ENCODE peak calls at places on chromosomes 5 and 9, in nine cellular contexts. One of them, this sample, is unnamed. For H3K4me1, the result is how much of the 10 kb centered on the place peaks cover.

GRCh38 chr5:55850839-55851674 is at the start of gene IL31RA:
- DNase-seq in sigmoid colon: no peak
- DNase-seq in A549: peak
- DNase-seq in heart left ventricle: no peak
- DNase-seq in tibial nerve: no peak
- DNase-seq in GM12878: no peak
- DNase-seq in body of pancreas: no peak
- DNase-seq in testis: no peak
- DNase-seq in IMR-90: peak
- DNase-seq in this sample: no peak

GRCh38 chr5:175104682-175105081 is 339.3 kb downstream of the DRD1 start:
- DNase-seq in sigmoid colon: no peak
- DNase-seq in A549: no peak
- DNase-seq in heart left ventricle: no peak
- DNase-seq in tibial nerve: no peak
- DNase-seq in GM12878: no peak
- DNase-seq in body of pancreas: no peak
- DNase-seq in testis: no peak
- DNase-seq in IMR-90: no peak
- DNase-seq in this sample: no peak

GRCh38 chr5:150053231-150053626 is 33.1 kb downstream of the CSF1R start:
- DNase-seq in sigmoid colon: no peak
- DNase-seq in A549: no peak
- DNase-seq in heart left ventricle: no peak
- DNase-seq in tibial nerve: no peak
- DNase-seq in GM12878: no peak
- DNase-seq in body of pancreas: no peak
- DNase-seq in testis: no peak
- DNase-seq in IMR-90: peak
- DNase-seq in this sample: no peak

GRCh38 chr5:72212171-72212570 is 104.9 kb downstream of the MAP1B start:
- DNase-seq in sigmoid colon: no peak
- DNase-seq in A549: no peak
- DNase-seq in heart left ventricle: no peak
- DNase-seq in tibial nerve: no peak
- DNase-seq in GM12878: no peak
- DNase-seq in body of pancreas: no peak
- DNase-seq in testis: no peak
- DNase-seq in IMR-90: no peak
- DNase-seq in this sample: no peak

GRCh38 chr5:159263569-159263905 is 447 bp downstream of the UBLCP1 start:
- DNase-seq in sigmoid colon: no peak
- DNase-seq in A549: no peak
- DNase-seq in heart left ventricle: no peak
- DNase-seq in tibial nerve: no peak
- DNase-seq in GM12878: no peak
- DNase-seq in body of pancreas: no peak
- DNase-seq in testis: no peak
- DNase-seq in IMR-90: no peak
- DNase-seq in this sample: no peak

GRCh38 chr5:172361566-172362238 is 78.1 kb upstream of the UBTD2 start:
- DNase-seq in sigmoid colon: no peak
- DNase-seq in A549: peak
- DNase-seq in heart left ventricle: no peak
- DNase-seq in tibial nerve: peak
- DNase-seq in GM12878: peak
- DNase-seq in body of pancreas: no peak
- DNase-seq in testis: no peak
- DNase-seq in IMR-90: peak
- DNase-seq in this sample: no peak

GRCh38 chr5:5164158-5164557 is 24.0 kb downstream of the ADAMTS16 start:
- DNase-seq in sigmoid colon: no peak
- DNase-seq in A549: no peak
- DNase-seq in heart left ventricle: no peak
- DNase-seq in tibial nerve: no peak
- DNase-seq in GM12878: no peak
- DNase-seq in body of pancreas: no peak
- DNase-seq in testis: peak
- DNase-seq in IMR-90: no peak
- DNase-seq in this sample: no peak

GRCh38 chr5:76367623-76368366 is 35.3 kb upstream of the IQGAP2 start:
- DNase-seq in sigmoid colon: no peak
- DNase-seq in A549: no peak
- DNase-seq in heart left ventricle: no peak
- DNase-seq in tibial nerve: no peak
- DNase-seq in GM12878: peak
- DNase-seq in body of pancreas: no peak
- DNase-seq in testis: no peak
- DNase-seq in IMR-90: peak
- DNase-seq in this sample: no peak

GRCh38 chr9:35743880-35744518 is 5.0 kb downstream of the GBA2 start:
- DNase-seq in sigmoid colon: peak
- DNase-seq in A549: no peak
- DNase-seq in heart left ventricle: no peak
- DNase-seq in tibial nerve: no peak
- DNase-seq in GM12878: no peak
- DNase-seq in body of pancreas: peak
- DNase-seq in testis: no peak
- DNase-seq in IMR-90: no peak
- DNase-seq in this sample: no peak

GRCh38 chr9:35748858-35749514 is at the start of the genes GBA2 and RGP1:
- DNase-seq in sigmoid colon: peak
- DNase-seq in A549: peak
- DNase-seq in heart left ventricle: peak
- DNase-seq in tibial nerve: peak
- DNase-seq in GM12878: no peak
- DNase-seq in body of pancreas: peak
- DNase-seq in testis: peak
- DNase-seq in IMR-90: peak
- DNase-seq in this sample: peak

GRCh38 chr9:35748239-35748857 is 680 bp downstream of the GBA2 start:
- DNase-seq in sigmoid colon: no peak
- DNase-seq in A549: no peak
- DNase-seq in heart left ventricle: peak
- DNase-seq in tibial nerve: no peak
- DNase-seq in GM12878: no peak
- DNase-seq in body of pancreas: peak
- DNase-seq in testis: no peak
- DNase-seq in IMR-90: no peak
- DNase-seq in this sample: no peak

GRCh38 chr9:35745569-35745968 is 3.5 kb downstream of the GBA2 start:
- DNase-seq in sigmoid colon: no peak
- DNase-seq in A549: no peak
- DNase-seq in heart left ventricle: no peak
- DNase-seq in tibial nerve: no peak
- DNase-seq in GM12878: no peak
- DNase-seq in body of pancreas: no peak
- DNase-seq in testis: no peak
- DNase-seq in IMR-90: no peak
- DNase-seq in this sample: no peak

GRCh38 chr9:35746583-35746982 is 2.4 kb downstream of the GBA2 start:
- DNase-seq in sigmoid colon: no peak
- DNase-seq in A549: no peak
- DNase-seq in heart left ventricle: no peak
- DNase-seq in tibial nerve: no peak
- DNase-seq in GM12878: no peak
- DNase-seq in body of pancreas: peak
- DNase-seq in testis: no peak
- DNase-seq in IMR-90: no peak
- DNase-seq in this sample: no peak
- H3K4me1 ChIP-seq in sigmoid colon: half or more
- H3K4me1 ChIP-seq in A549: under half
- H3K4me1 ChIP-seq in heart left ventricle: under half
- H3K4me1 ChIP-seq in tibial nerve: under half
- H3K4me1 ChIP-seq in GM12878: under half
- H3K4me1 ChIP-seq in body of pancreas: under half
- H3K4me1 ChIP-seq in testis: under half
- H3K4me1 ChIP-seq in IMR-90: under half
- H3K4me1 ChIP-seq in this sample: under half

GRCh38 chr9:86256653-86257052 is 2.8 kb downstream of the C9orf153 start:
- DNase-seq in sigmoid colon: no peak
- DNase-seq in A549: no peak
- DNase-seq in heart left ventricle: no peak
- DNase-seq in tibial nerve: no peak
- DNase-seq in GM12878: no peak
- DNase-seq in body of pancreas: no peak
- DNase-seq in testis: no peak
- DNase-seq in IMR-90: no peak
- DNase-seq in this sample: no peak

GRCh38 chr9:86263876-86264275 is 4.4 kb upstream of the C9orf153 start:
- DNase-seq in sigmoid colon: no peak
- DNase-seq in A549: no peak
- DNase-seq in heart left ventricle: no peak
- DNase-seq in tibial nerve: no peak
- DNase-seq in GM12878: no peak
- DNase-seq in body of pancreas: no peak
- DNase-seq in testis: no peak
- DNase-seq in IMR-90: peak
- DNase-seq in this sample: no peak

GRCh38 chr9:86257406-86257805 is 2.1 kb downstream of the C9orf153 start:
- DNase-seq in sigmoid colon: no peak
- DNase-seq in A549: no peak
- DNase-seq in heart left ventricle: peak
- DNase-seq in tibial nerve: no peak
- DNase-seq in GM12878: no peak
- DNase-seq in body of pancreas: no peak
- DNase-seq in testis: no peak
- DNase-seq in IMR-90: no peak
- DNase-seq in this sample: no peak

GRCh38 chr9:86262436-86262835 is 3.0 kb upstream of the C9orf153 start:
- DNase-seq in sigmoid colon: no peak
- DNase-seq in A549: no peak
- DNase-seq in heart left ventricle: no peak
- DNase-seq in tibial nerve: no peak
- DNase-seq in GM12878: no peak
- DNase-seq in body of pancreas: no peak
- DNase-seq in testis: no peak
- DNase-seq in IMR-90: no peak
- DNase-seq in this sample: no peak

GRCh38 chr9:86259557-86259956 is at the start of gene C9orf153:
- DNase-seq in sigmoid colon: no peak
- DNase-seq in A549: no peak
- DNase-seq in heart left ventricle: no peak
- DNase-seq in tibial nerve: no peak
- DNase-seq in GM12878: no peak
- DNase-seq in body of pancreas: no peak
- DNase-seq in testis: no peak
- DNase-seq in IMR-90: no peak
- DNase-seq in this sample: no peak
- TF ChIP-seq CTCF in sigmoid colon: no peak
- TF ChIP-seq CTCF in A549: no peak
- TF ChIP-seq CTCF in heart left ventricle: no peak
- TF ChIP-seq CTCF in tibial nerve: no peak
- TF ChIP-seq CTCF in GM12878: no peak
- TF ChIP-seq CTCF in body of pancreas: no peak
- TF ChIP-seq CTCF in testis: no peak
- TF ChIP-seq CTCF in IMR-90: no peak
- TF ChIP-seq CTCF in this sample: no peak

DNA sequence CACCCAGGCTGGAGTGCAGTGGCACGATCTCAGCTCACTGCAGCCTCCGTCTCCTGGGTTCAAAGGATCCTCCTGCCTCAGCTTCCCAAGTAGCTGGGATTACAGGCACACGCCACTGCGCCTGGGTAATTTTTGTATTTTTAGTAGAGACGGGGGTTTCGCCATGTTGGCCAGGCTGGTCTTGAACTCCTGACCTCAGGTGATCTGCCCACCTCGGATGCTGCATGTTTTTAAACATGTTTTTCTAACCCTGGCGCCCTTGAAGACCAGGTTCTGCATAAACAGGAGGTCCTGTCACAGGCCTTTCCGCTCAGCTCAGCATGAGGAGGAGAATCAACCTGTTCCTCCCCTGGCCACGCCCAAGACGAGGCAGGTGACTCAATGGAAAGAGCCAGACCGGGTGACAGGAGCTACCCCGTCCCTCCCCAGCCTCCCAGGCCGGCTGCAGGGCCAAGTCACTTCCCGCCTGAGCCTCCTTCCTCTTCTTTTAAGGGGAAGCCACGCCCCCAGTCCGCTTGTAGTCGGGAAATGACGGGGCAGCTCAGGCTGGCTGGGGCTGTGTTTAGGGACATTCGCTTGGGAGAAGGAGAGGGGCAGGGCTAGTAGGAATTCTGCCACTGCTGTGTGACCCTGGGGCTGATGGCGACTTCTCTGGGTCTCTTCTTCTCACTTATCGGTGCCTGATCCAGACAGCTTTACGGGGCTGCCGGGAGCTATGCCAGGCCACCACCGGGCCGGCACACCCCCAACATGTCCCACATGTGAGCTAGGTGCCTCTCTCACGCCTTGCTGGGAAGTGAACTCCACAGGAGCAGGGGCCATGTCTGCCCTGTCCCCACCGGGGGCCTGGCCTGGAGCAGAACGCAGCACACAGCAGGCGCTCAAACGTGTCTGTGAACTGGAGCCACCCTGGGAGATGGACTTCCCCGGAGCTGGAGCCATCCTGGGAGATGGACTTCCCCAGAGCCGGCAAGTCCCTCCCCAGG is 6.1 kb downstream of the NOTCH1 start:
- DNase-seq in sigmoid colon: peak
- DNase-seq in A549: no peak
- DNase-seq in heart left ventricle: peak
- DNase-seq in tibial nerve: peak
- DNase-seq in GM12878: peak
- DNase-seq in body of pancreas: peak
- DNase-seq in testis: peak
- DNase-seq in IMR-90: no peak
- DNase-seq in this sample: peak
- TF ChIP-seq POLR2A in sigmoid colon: no peak
- TF ChIP-seq POLR2A in A549: no peak
- TF ChIP-seq POLR2A in heart left ventricle: no peak
- TF ChIP-seq POLR2A in tibial nerve: peak
- TF ChIP-seq POLR2A in GM12878: peak
- TF ChIP-seq POLR2A in body of pancreas: peak
- TF ChIP-seq POLR2A in testis: no peak
- TF ChIP-seq POLR2A in IMR-90: no peak
- TF ChIP-seq POLR2A in this sample: no peak

DNA sequence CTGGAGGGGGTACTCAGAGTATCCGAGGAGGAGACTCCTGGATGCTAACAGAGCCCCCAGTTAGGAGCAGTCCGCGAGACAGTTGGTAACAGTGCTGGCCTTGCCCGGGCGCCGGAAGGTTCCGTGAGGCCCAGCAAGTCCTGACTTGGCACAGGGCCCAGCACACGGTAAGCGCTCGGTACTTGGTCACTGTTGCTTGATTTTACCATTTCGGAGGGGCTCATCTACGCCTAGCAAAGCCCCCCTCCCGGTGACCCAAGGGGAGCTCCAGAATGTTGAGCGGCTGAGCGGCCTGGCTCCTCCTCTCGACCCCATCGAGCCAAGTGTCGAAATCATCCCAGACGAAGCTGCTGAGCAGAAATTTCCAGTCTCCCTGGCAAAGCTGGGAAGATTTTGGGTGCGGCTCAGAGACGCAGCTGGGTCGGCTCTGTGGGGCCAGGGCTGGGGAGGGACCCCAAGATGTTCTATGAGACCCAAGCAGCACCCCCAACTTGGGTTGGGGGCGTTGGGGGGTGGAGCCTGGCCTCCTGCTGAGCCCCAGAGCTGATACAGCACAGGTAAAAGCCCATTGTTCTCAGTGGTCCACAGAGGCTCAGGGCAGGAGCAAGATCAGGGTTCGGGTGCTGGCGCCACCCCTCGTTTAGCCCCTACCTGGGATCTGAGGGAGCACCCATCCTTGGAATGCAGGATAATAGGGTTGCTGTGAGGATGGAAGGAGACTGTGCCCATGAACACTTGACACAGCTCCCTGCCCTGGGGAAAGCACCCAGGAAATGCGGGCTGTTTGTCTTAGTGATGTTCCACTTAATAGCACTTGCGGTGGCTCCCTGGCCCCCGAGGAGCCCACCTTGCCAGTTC is 137.2 kb downstream of the C9orf50 start:
- DNase-seq in sigmoid colon: peak
- DNase-seq in A549: peak
- DNase-seq in heart left ventricle: peak
- DNase-seq in tibial nerve: peak
- DNase-seq in GM12878: no peak
- DNase-seq in body of pancreas: peak
- DNase-seq in testis: peak
- DNase-seq in IMR-90: peak
- DNase-seq in this sample: peak
- H3K4me1 ChIP-seq in sigmoid colon: half or more
- H3K4me1 ChIP-seq in A549: half or more
- H3K4me1 ChIP-seq in heart left ventricle: under half
- H3K4me1 ChIP-seq in tibial nerve: half or more
- H3K4me1 ChIP-seq in GM12878: under half
- H3K4me1 ChIP-seq in body of pancreas: half or more
- H3K4me1 ChIP-seq in testis: half or more
- H3K4me1 ChIP-seq in IMR-90: half or more
- H3K4me1 ChIP-seq in this sample: under half